ENCODE peak calls at places on chromosomes 5 and 9, in four cellular contexts. One of them, this sample, is unnamed.

GRCh38 chr5:37696190-37697021 is 143.4 kb downstream of the GDNF start:
- DNase-seq in NCI-H2029: no peak
- DNase-seq in H7: peak; percentile 36
- DNase-seq in gastrocnemius medialis: peak; percentile 44
- DNase-seq in this sample: no peak

GRCh38 chr5:20554001-20554400 is 566.0 kb upstream of the CDH18 start:
- DNase-seq in H7: no peak
- DNase-seq in NCI-H2029: no peak
- DNase-seq in gastrocnemius medialis: no peak
- DNase-seq in this sample: no peak

GRCh38 chr5:127337876-127338275 is 47.3 kb downstream of the MEGF10 start:
- DNase-seq in NCI-H2029: no peak
- DNase-seq in gastrocnemius medialis: no peak
- DNase-seq in H7: no peak
- DNase-seq in this sample: no peak

GRCh38 chr5:82865625-82866024 is 211.6 kb downstream of the TMEM167A start:
- DNase-seq in NCI-H2029: no peak
- DNase-seq in H7: no peak
- DNase-seq in gastrocnemius medialis: no peak
- DNase-seq in this sample: no peak

GRCh38 chr5:11385251-11385900 is 518.9 kb downstream of the CTNND2 start:
- DNase-seq in H7: no peak
- DNase-seq in gastrocnemius medialis: no peak
- DNase-seq in NCI-H2029: no peak
- DNase-seq in this sample: no peak

GRCh38 chr9:90022474-90022873 is 417.7 kb downstream of the GADD45G start:
- DNase-seq in H7: no peak
- DNase-seq in gastrocnemius medialis: no peak
- DNase-seq in NCI-H2029: no peak
- DNase-seq in this sample: no peak

GRCh38 chr9:87862536-87863268 is 20.0 kb upstream of the SPATA31E1 start:
- DNase-seq in gastrocnemius medialis: no peak
- DNase-seq in NCI-H2029: no peak
- DNase-seq in H7: peak; percentile 29
- DNase-seq in this sample: no peak

GRCh38 chr9:106560540-106560939 is 302.4 kb upstream of the ZNF462 start:
- DNase-seq in H7: no peak
- DNase-seq in gastrocnemius medialis: no peak
- DNase-seq in NCI-H2029: no peak
- DNase-seq in this sample: no peak

GRCh38 chr9:14935099-14935710 is 25.0 kb upstream of the FREM1 start:
- DNase-seq in gastrocnemius medialis: no peak
- DNase-seq in NCI-H2029: no peak
- DNase-seq in H7: no peak
- DNase-seq in this sample: no peak

GRCh38 chr5:5374034-5374715 is 48.3 kb upstream of the ICE1 start:
- DNase-seq in H7: no peak
- DNase-seq in NCI-H2029: no peak
- DNase-seq in gastrocnemius medialis: no peak
- DNase-seq in this sample: no peak

GRCh38 chr9:94174164-94174563 is 84.9 kb upstream of the ZNF169 start:
- DNase-seq in gastrocnemius medialis: no peak
- DNase-seq in H7: no peak
- DNase-seq in NCI-H2029: no peak
- DNase-seq in this sample: no peak

GRCh38 chr9:4796988-4797956 is 4.5 kb downstream of the RCL1 start:
- DNase-seq in H7: peak; percentile 57
- DNase-seq in gastrocnemius medialis: no peak
- DNase-seq in NCI-H2029: no peak
- DNase-seq in this sample: no peak

GRCh38 chr9:18438300-18438925 is 35.5 kb upstream of the ADAMTSL1 start:
- DNase-seq in NCI-H2029: no peak
- DNase-seq in H7: peak; percentile 65
- DNase-seq in gastrocnemius medialis: no peak
- DNase-seq in this sample: peak; percentile 3

GRCh38 chr5:128084228-128085167 is 932 bp downstream of the SLC12A2 start:
- DNase-seq in NCI-H2029: no peak
- DNase-seq in H7: peak; percentile 47
- DNase-seq in gastrocnemius medialis: peak; percentile 25
- DNase-seq in this sample: peak; percentile 4

GRCh38 chr5:32767948-32768427 is 56.9 kb downstream of the NPR3 start:
- DNase-seq in H7: no peak
- DNase-seq in gastrocnemius medialis: peak; percentile 18
- DNase-seq in NCI-H2029: no peak
- DNase-seq in this sample: peak; percentile 35

GRCh38 chr9:70031141-70031545 is 12.5 kb upstream of the MAMDC2 start:
- DNase-seq in gastrocnemius medialis: no peak
- DNase-seq in H7: no peak
- DNase-seq in NCI-H2029: no peak
- DNase-seq in this sample: no peak

GRCh38 chr9:133823189-133824105 is 85.3 kb upstream of the SARDH start:
- DNase-seq in NCI-H2029: no peak
- DNase-seq in H7: no peak
- DNase-seq in gastrocnemius medialis: no peak
- DNase-seq in this sample: no peak

GRCh38 chr9:38274746-38275250 is 117.7 kb upstream of the ALDH1B1 start:
- DNase-seq in gastrocnemius medialis: no peak
- DNase-seq in NCI-H2029: no peak
- DNase-seq in H7: no peak
- DNase-seq in this sample: no peak

GRCh38 chr5:64872044-64872443 is 103.3 kb downstream of the CWC27 start:
- DNase-seq in gastrocnemius medialis: no peak
- DNase-seq in NCI-H2029: no peak
- DNase-seq in H7: no peak
- DNase-seq in this sample: no peak

GRCh38 chr9:35795701-35796100 is 4.3 kb downstream of the NPR2 start:
- DNase-seq in gastrocnemius medialis: no peak
- DNase-seq in NCI-H2029: no peak
- DNase-seq in H7: no peak
- DNase-seq in this sample: no peak

GRCh38 chr5:158502686-158503085 is 597.0 kb downstream of the EBF1 start:
- DNase-seq in NCI-H2029: no peak
- DNase-seq in H7: no peak
- DNase-seq in gastrocnemius medialis: no peak
- DNase-seq in this sample: no peak

GRCh38 chr5:149632311-149633251 is 51.3 kb downstream of the ARHGEF37 start:
- DNase-seq in H7: peak; percentile 73
- DNase-seq in NCI-H2029: no peak
- DNase-seq in gastrocnemius medialis: no peak
- DNase-seq in this sample: no peak

GRCh38 chr5:94893404-94894145 is 275.1 kb downstream of the SLF1 start:
- DNase-seq in gastrocnemius medialis: no peak
- DNase-seq in NCI-H2029: no peak
- DNase-seq in H7: peak; percentile 13
- DNase-seq in this sample: no peak

GRCh38 chr5:170327802-170328201 is 30.2 kb upstream of the LCP2 start:
- DNase-seq in NCI-H2029: no peak
- DNase-seq in H7: no peak
- DNase-seq in gastrocnemius medialis: no peak
- DNase-seq in this sample: no peak

GRCh38 chr5:61569353-61569752 is 237.3 kb downstream of the ZSWIM6 start:
- DNase-seq in gastrocnemius medialis: no peak
- DNase-seq in NCI-H2029: no peak
- DNase-seq in H7: no peak
- DNase-seq in this sample: no peak

GRCh38 chr9:127683723-127684122 is 23.1 kb upstream of the CFAP157 start:
- DNase-seq in NCI-H2029: no peak
- DNase-seq in gastrocnemius medialis: no peak
- DNase-seq in H7: no peak
- DNase-seq in this sample: no peak